ENCODE peak calls at places on chromosomes 4 and X, in seven cellular contexts. P, Q, L, I, F, H and U are unnamed samples.

GRCh38 chrX:363621-364375 is 22.9 kb downstream of the PPP2R3B start:
- DNase-seq in P (no peak), Q (no peak), L (no peak), I (no peak), F (no peak), H (no peak), U (no peak)

GRCh38 chr4:1569461-1570151 is 114.5 kb downstream of the FAM53A start:
- DNase-seq in P (no peak), Q (no peak), L (no peak), I (no peak), F (no peak), H (no peak), U (no peak)

GRCh38 chr4:30642520-30642919 is 77.6 kb upstream of the PCDH7 start:
- DNase-seq in P (no peak), Q (no peak), L (no peak), I (no peak), F (no peak), H (no peak), U (no peak)

GRCh38 chr4:663438-664428 is 10.3 kb downstream of the ATP5ME start:
- DNase-seq in P (peak; percentile 38), Q (no peak), L (no peak), I (peak; percentile 83), F (no peak), H (no peak), U (no peak)

GRCh38 chr4:128770807-128771206 is 38.7 kb upstream of the JADE1 start:
- DNase-seq in P (no peak), Q (no peak), L (no peak), I (no peak), F (no peak), H (no peak), U (no peak)

GRCh38 chr4:27692098-27692679 is 831.5 kb downstream of the STIM2 start:
- DNase-seq in P (peak; percentile 83), Q (peak; percentile 16), L (no peak), I (peak; percentile 40), F (peak; percentile 27), H (peak; percentile 29), U (no peak)

GRCh38 chrX:14872355-14872754 is 514 bp downstream of the FANCB start:
- DNase-seq in P (peak; percentile 1), Q (no peak), L (no peak), I (no peak), F (no peak), H (no peak), U (no peak)

GRCh38 chr4:25928956-25929336 is 14.9 kb downstream of the SMIM20 start:
- DNase-seq in P (no peak), Q (no peak), L (no peak), I (no peak), F (no peak), H (peak; percentile 47), U (no peak)

GRCh38 chr4:139530833-139531427 is 25.1 kb downstream of the SETD7 start:
- DNase-seq in P (peak; percentile 80), Q (peak; percentile 51), L (no peak), I (peak; percentile 71), F (peak; percentile 50), H (no peak), U (no peak)

GRCh38 chrX:133852837-133853236 is 132.6 kb downstream of the GPC3 start:
- DNase-seq in P (no peak), Q (no peak), L (no peak), I (no peak), F (no peak), H (no peak), U (no peak)

GRCh38 chrX:110175146-110175545 is 142.7 kb downstream of the AMMECR1 start:
- DNase-seq in P (no peak), Q (no peak), L (peak; percentile 23), I (no peak), F (no peak), H (no peak), U (no peak)

DNA sequence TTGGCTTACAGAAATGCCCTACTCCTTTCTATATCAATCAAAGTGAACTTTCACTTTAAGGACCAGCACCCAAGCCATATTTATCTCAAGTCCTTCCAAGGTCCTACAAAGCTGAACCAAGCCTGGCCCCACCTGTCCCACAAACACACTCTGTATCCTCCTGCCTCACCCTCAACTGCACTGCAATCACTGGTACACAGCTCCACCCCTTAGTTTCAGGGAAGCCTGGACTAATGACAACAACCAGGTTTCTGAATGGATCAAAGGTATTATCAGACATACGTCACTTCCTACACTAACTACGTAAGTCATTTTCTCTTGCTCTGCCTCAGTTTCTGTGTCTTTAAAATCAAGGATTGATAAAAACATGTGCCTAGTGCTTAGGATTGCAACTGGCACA is 205.6 kb upstream of the HS3ST1 start:
- DNase-seq in P (no peak), Q (no peak), L (no peak), I (no peak), F (no peak), H (no peak), U (no peak)
- H3K27ac ChIP-seq in P (no peak overlapping the region), Q (no peak overlapping the region), L (no peak overlapping the region), I (no peak overlapping the region), F (peak overlapping the region; percentile 75), H (no peak overlapping the region), U (no peak overlapping the region)

DNA sequence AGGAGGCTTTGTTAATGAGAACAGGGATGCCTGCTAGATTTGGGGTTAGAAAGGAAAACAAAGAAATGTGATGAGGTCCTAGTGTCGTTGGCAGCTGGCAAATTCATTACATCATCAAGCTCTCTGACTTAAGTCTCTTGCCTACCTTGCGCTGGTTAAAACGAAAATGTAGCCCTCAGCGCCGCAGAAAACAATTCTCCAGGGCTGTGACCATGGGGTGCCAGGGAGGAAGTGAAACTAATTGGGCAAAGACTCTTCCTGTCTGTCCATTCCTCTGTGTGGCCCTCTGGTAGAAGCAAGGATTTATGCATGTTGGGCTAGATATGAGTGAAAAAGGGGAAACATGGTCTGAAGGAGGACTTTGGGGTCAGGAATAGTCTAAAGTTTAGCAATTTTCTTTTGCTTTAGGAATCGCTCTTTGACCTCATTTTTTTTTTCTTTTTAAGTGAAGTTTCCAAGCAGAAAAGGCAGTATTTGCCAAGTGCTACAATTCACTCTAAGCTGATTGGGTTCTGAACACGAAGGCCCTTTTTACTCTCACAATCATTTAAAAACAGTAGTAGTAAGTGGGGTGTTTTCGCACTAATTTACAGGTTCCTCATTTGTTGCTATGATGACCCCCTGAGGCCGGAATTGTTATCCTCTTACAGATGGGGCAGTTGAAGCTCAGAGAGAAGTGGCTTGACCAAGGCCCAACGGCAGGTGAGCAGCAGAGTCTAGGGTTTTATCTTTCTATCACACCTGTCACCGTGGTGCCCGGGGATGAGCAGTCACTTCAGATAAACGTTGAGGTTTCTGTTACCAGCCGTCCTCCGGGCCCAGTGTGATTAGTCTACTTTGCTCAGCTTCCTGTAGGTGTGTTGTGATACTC is 27.3 kb upstream of the CHRNA9 start:
- DNase-seq in P (peak; percentile 58), Q (peak; percentile 42), L (no peak), I (no peak), F (no peak), H (no peak), U (no peak)
- H3K4me3 ChIP-seq in P (no peak overlapping the region), Q (no peak overlapping the region), L (no peak overlapping the region), I (no peak overlapping the region), F (no peak overlapping the region), H (no peak overlapping the region), U (no peak overlapping the region)

DNA sequence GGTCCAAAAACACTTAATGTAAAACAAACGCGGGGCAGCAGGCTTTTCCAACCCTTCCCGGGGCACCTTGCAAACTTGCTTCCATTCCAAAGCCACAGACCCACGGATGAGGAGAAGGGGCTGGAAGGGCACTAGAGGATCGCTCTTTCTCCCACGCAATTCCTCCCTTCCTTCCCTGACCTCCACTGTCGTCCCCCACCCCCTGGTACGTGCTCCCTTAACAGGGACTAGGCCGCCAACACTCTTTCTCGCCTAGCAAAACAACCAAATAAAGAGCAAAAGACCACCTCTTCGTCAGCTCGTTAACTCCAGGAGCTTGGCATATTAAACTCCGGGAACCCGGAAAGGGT is 3.9 kb downstream of the PITX2 start:
- DNase-seq in P (no peak), Q (no peak), L (no peak), I (no peak), F (no peak), H (no peak), U (no peak)
- H3K27ac ChIP-seq in P (peak overlapping the region; percentile 94), Q (no peak overlapping the region), L (no peak overlapping the region), I (no peak overlapping the region), F (no peak overlapping the region), H (no peak overlapping the region), U (no peak overlapping the region)

GRCh38 chrX:38220936-38221386 is 290 bp upstream of the SRPX start:
- DNase-seq in P (no peak), Q (peak; percentile 26), L (no peak), I (no peak), F (no peak), H (peak; percentile 25), U (no peak)
- H3K4me3 ChIP-seq in P (no peak overlapping the region), Q (no peak overlapping the region), L (peak overlapping the region; percentile 52), I (peak overlapping the region; percentile 52), F (peak overlapping the region; percentile 45), H (peak overlapping the region; percentile 71), U (peak overlapping the region; percentile 46)

DNA sequence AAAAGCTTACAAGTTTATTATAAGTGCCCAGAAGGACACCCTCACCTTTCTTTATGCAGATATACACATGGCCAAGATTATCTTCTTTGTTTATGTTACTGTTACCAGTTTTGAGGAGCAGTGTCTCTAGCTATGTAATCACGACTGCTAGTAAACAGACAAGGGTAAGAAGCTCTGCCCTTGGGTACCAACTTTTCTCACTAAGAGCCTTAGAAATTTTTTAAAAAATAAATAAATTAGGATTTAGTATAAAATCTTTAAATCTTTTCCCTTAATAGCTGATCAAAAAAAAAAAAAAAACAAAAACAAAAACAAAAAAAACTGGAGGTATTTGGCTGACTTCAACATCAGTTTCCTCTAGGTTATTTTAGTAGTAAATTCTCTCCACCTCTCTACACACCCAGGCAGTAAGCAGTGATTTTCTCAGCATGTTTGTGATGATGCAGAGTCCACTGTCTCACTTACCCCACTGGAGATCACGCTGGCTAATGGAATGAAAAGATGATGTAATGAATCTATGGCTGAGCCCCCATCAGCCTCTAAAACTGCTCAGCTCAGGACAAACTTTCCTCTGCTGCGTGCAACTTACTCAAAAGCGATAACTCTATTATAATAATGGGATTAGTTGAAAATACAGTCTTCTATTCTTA is 125.9 kb downstream of the FRYL start:
- DNase-seq in P (no peak), Q (no peak), L (no peak), I (no peak), F (no peak), H (peak; percentile 49), U (no peak)
- H3K27ac ChIP-seq in P (no peak overlapping the region), Q (peak overlapping the region; percentile 28), L (peak overlapping the region; percentile 0), I (peak overlapping the region; percentile 21), F (no peak overlapping the region), H (no peak overlapping the region), U (peak overlapping the region; percentile 92)

DNA sequence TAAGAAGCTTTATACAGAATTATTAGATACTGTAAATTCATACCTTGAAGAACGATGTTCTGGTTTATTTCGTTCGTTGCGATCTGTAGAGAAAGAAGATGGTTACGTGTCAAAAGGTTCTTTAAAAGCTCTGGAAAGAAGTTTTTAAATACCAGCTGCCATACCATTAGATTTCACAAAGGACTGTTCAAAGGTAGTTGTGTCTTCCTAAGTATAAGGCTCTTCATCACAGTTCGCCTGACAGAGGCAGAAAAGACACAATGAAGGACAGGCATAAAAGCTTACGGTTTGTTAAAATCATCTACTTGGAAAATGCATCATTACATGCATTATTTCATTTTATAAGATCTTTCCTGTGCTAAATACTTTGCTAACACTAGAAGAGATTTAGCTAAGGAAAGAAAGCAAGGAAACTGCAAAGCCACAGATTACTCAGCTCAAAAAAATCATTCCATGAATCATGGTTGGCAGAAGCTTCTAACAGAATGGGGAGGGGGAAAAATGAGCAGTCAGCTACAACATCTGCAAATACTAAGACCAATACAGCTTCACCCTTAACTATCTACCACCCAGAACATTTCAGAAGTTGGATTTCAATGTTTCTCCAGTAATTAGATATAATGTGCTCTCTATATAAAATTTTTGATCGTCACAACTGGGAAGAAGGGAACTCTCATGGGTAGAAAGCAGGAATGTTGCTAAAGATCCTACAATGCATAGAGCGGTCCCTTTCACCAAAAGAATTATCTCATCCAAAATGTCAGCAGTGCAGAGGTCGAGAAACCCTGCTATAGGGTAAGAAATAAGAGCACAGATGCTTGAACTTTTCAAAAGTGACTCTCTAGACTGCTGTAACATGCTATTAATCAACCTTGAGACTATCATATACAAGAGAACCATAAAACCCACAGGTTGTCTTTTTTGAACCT is 50.7 kb upstream of the PRSS48 start:
- DNase-seq in P (peak; percentile 22), Q (no peak), L (no peak), I (no peak), F (no peak), H (peak; percentile 88), U (no peak)
- H3K4me3 ChIP-seq in P (no peak overlapping the region), Q (no peak overlapping the region), L (peak overlapping the region; percentile 49), I (no peak overlapping the region), F (no peak overlapping the region), H (peak overlapping the region; percentile 59), U (peak overlapping the region; percentile 56)